ENCODE peak calls at places on chromosomes 7 and 10, in ten cellular contexts. One of them, this sample, is unnamed.

GRCh38 chr7:105097619-105098018 is 83.6 kb downstream of the KMT2E start:
- DNase-seq in WTC11: no peak
- DNase-seq in testis: no peak
- DNase-seq in breast epithelium: no peak
- DNase-seq in PC-3: peak
- DNase-seq in cardiac fibroblast: peak
- DNase-seq in GM13977: no peak
- DNase-seq in colonic mucosa: no peak
- DNase-seq in foreskin fibroblast: peak
- DNase-seq in stomach: no peak
- DNase-seq in this sample: no peak

GRCh38 chr10:33334170-33334838 is at the start of gene NRP1:
- DNase-seq in WTC11: peak
- DNase-seq in testis: peak
- DNase-seq in breast epithelium: no peak
- DNase-seq in PC-3: peak
- DNase-seq in cardiac fibroblast: no peak
- DNase-seq in GM13977: peak
- DNase-seq in colonic mucosa: peak
- DNase-seq in foreskin fibroblast: no peak
- DNase-seq in stomach: no peak
- DNase-seq in this sample: peak

GRCh38 chr10:12724782-12725579 is 276.5 kb downstream of the CCDC3 start:
- DNase-seq in WTC11: no peak
- DNase-seq in testis: no peak
- DNase-seq in breast epithelium: no peak
- DNase-seq in PC-3: no peak
- DNase-seq in cardiac fibroblast: no peak
- DNase-seq in GM13977: no peak
- DNase-seq in colonic mucosa: no peak
- DNase-seq in foreskin fibroblast: no peak
- DNase-seq in stomach: no peak
- DNase-seq in this sample: no peak

GRCh38 chr10:42113158-42113450 is 525.3 kb downstream of the ZNF33B start:
- DNase-seq in WTC11: no peak
- DNase-seq in testis: no peak
- DNase-seq in breast epithelium: no peak
- DNase-seq in PC-3: no peak
- DNase-seq in cardiac fibroblast: no peak
- DNase-seq in GM13977: no peak
- DNase-seq in colonic mucosa: no peak
- DNase-seq in foreskin fibroblast: no peak
- DNase-seq in stomach: no peak
- DNase-seq in this sample: no peak

GRCh38 chr7:104943502-104944343 is 70.3 kb upstream of the KMT2E start:
- DNase-seq in WTC11: no peak
- DNase-seq in testis: peak
- DNase-seq in breast epithelium: peak
- DNase-seq in PC-3: no peak
- DNase-seq in cardiac fibroblast: peak
- DNase-seq in GM13977: peak
- DNase-seq in colonic mucosa: peak
- DNase-seq in foreskin fibroblast: no peak
- DNase-seq in stomach: peak
- DNase-seq in this sample: no peak

GRCh38 chr10:409403-410040 is 274.3 kb downstream of the ZMYND11 start:
- DNase-seq in WTC11: no peak
- DNase-seq in testis: no peak
- DNase-seq in breast epithelium: no peak
- DNase-seq in PC-3: no peak
- DNase-seq in cardiac fibroblast: no peak
- DNase-seq in GM13977: no peak
- DNase-seq in colonic mucosa: no peak
- DNase-seq in foreskin fibroblast: no peak
- DNase-seq in stomach: no peak
- DNase-seq in this sample: no peak

GRCh38 chr7:115229401-115230083 is 307.6 kb downstream of the MDFIC start:
- DNase-seq in WTC11: no peak
- DNase-seq in testis: no peak
- DNase-seq in breast epithelium: no peak
- DNase-seq in PC-3: no peak
- DNase-seq in cardiac fibroblast: peak
- DNase-seq in GM13977: no peak
- DNase-seq in colonic mucosa: no peak
- DNase-seq in foreskin fibroblast: no peak
- DNase-seq in stomach: no peak
- DNase-seq in this sample: no peak

GRCh38 chr7:43283706-43284105 is 171.3 kb downstream of the HECW1 start:
- DNase-seq in WTC11: no peak
- DNase-seq in testis: no peak
- DNase-seq in breast epithelium: no peak
- DNase-seq in PC-3: no peak
- DNase-seq in cardiac fibroblast: no peak
- DNase-seq in GM13977: no peak
- DNase-seq in colonic mucosa: no peak
- DNase-seq in foreskin fibroblast: no peak
- DNase-seq in stomach: no peak
- DNase-seq in this sample: no peak

GRCh38 chr10:49091450-49092210 is 23.7 kb downstream of the VSTM4 start:
- DNase-seq in WTC11: no peak
- DNase-seq in testis: no peak
- DNase-seq in breast epithelium: no peak
- DNase-seq in PC-3: no peak
- DNase-seq in cardiac fibroblast: no peak
- DNase-seq in GM13977: no peak
- DNase-seq in colonic mucosa: no peak
- DNase-seq in foreskin fibroblast: no peak
- DNase-seq in stomach: no peak
- DNase-seq in this sample: no peak

GRCh38 chr7:28811003-28811402 is 147.1 kb downstream of the TRIL start:
- DNase-seq in WTC11: no peak
- DNase-seq in testis: no peak
- DNase-seq in breast epithelium: no peak
- DNase-seq in PC-3: no peak
- DNase-seq in cardiac fibroblast: no peak
- DNase-seq in GM13977: no peak
- DNase-seq in colonic mucosa: no peak
- DNase-seq in foreskin fibroblast: no peak
- DNase-seq in stomach: no peak
- DNase-seq in this sample: no peak

GRCh38 chr7:101237206-101238067 is at the start of gene CLDN15:
- DNase-seq in WTC11: no peak
- DNase-seq in testis: peak
- DNase-seq in breast epithelium: no peak
- DNase-seq in PC-3: no peak
- DNase-seq in cardiac fibroblast: peak
- DNase-seq in GM13977: no peak
- DNase-seq in colonic mucosa: peak
- DNase-seq in foreskin fibroblast: no peak
- DNase-seq in stomach: no peak
- DNase-seq in this sample: no peak

GRCh38 chr7:45259966-45260646 is 102.5 kb downstream of the RAMP3 start:
- DNase-seq in WTC11: peak
- DNase-seq in testis: peak
- DNase-seq in breast epithelium: no peak
- DNase-seq in PC-3: peak
- DNase-seq in cardiac fibroblast: peak
- DNase-seq in GM13977: peak
- DNase-seq in colonic mucosa: peak
- DNase-seq in foreskin fibroblast: no peak
- DNase-seq in stomach: peak
- DNase-seq in this sample: peak

GRCh38 chr7:133053321-133053891 is 28.5 kb downstream of the CHCHD3 start:
- DNase-seq in WTC11: no peak
- DNase-seq in testis: no peak
- DNase-seq in breast epithelium: no peak
- DNase-seq in PC-3: peak
- DNase-seq in cardiac fibroblast: peak
- DNase-seq in GM13977: peak
- DNase-seq in colonic mucosa: no peak
- DNase-seq in foreskin fibroblast: peak
- DNase-seq in stomach: no peak
- DNase-seq in this sample: no peak

GRCh38 chr10:25497281-25497680 is 322.5 kb downstream of the GPR158 start:
- DNase-seq in WTC11: no peak
- DNase-seq in testis: no peak
- DNase-seq in breast epithelium: no peak
- DNase-seq in PC-3: no peak
- DNase-seq in cardiac fibroblast: peak
- DNase-seq in GM13977: no peak
- DNase-seq in colonic mucosa: no peak
- DNase-seq in foreskin fibroblast: no peak
- DNase-seq in stomach: no peak
- DNase-seq in this sample: no peak

GRCh38 chr10:72875250-72876055 is 18.1 kb upstream of the OIT3 start:
- DNase-seq in WTC11: no peak
- DNase-seq in testis: no peak
- DNase-seq in breast epithelium: no peak
- DNase-seq in PC-3: peak
- DNase-seq in cardiac fibroblast: peak
- DNase-seq in GM13977: peak
- DNase-seq in colonic mucosa: no peak
- DNase-seq in foreskin fibroblast: peak
- DNase-seq in stomach: no peak
- DNase-seq in this sample: no peak

DNA sequence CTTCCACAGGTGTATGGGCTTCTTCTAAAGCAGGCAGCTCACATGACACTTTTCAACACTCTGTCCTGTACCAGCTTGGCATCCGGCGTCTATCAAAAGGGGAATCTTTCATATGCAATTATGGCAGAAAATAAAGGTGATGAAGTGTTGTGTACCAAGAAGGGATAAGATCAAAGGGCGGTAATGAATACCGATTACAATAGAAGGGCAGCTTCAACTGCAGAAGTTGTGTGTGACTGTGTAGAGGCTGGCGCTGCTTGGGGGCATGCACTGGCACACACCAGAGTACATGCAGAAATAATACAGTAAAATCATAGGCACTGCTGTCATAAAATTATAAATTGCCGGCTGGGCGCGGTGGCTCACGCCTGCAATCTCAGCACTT is 744.7 kb downstream of the LRMDA start:
- DNase-seq in WTC11: no peak
- DNase-seq in testis: no peak
- DNase-seq in breast epithelium: no peak
- DNase-seq in PC-3: no peak
- DNase-seq in cardiac fibroblast: no peak
- DNase-seq in GM13977: no peak
- DNase-seq in colonic mucosa: no peak
- DNase-seq in foreskin fibroblast: no peak
- DNase-seq in stomach: no peak
- DNase-seq in this sample: no peak
- TF ChIP-seq CTCF in WTC11: no peak
- TF ChIP-seq CTCF in testis: no peak
- TF ChIP-seq CTCF in breast epithelium: no peak
- TF ChIP-seq CTCF in PC-3: no peak
- TF ChIP-seq CTCF in cardiac fibroblast: no peak
- TF ChIP-seq CTCF in GM13977: no peak
- TF ChIP-seq CTCF in colonic mucosa: no peak
- TF ChIP-seq CTCF in foreskin fibroblast: no peak
- TF ChIP-seq CTCF in stomach: no peak
- TF ChIP-seq CTCF in this sample: no peak

GRCh38 chr10:132728321-132728720 is 57.6 kb downstream of the NKX6-2 start:
- DNase-seq in WTC11: no peak
- DNase-seq in testis: no peak
- DNase-seq in breast epithelium: no peak
- DNase-seq in PC-3: no peak
- DNase-seq in cardiac fibroblast: no peak
- DNase-seq in GM13977: no peak
- DNase-seq in colonic mucosa: no peak
- DNase-seq in foreskin fibroblast: no peak
- DNase-seq in stomach: no peak
- DNase-seq in this sample: no peak
- TF ChIP-seq CTCF in WTC11: no peak
- TF ChIP-seq CTCF in testis: no peak
- TF ChIP-seq CTCF in breast epithelium: no peak
- TF ChIP-seq CTCF in PC-3: no peak
- TF ChIP-seq CTCF in cardiac fibroblast: no peak
- TF ChIP-seq CTCF in GM13977: no peak
- TF ChIP-seq CTCF in colonic mucosa: no peak
- TF ChIP-seq CTCF in foreskin fibroblast: no peak
- TF ChIP-seq CTCF in stomach: no peak
- TF ChIP-seq CTCF in this sample: no peak

GRCh38 chr7:48105045-48105444 is 16.0 kb downstream of the UPP1 start:
- DNase-seq in WTC11: no peak
- DNase-seq in testis: no peak
- DNase-seq in breast epithelium: no peak
- DNase-seq in PC-3: no peak
- DNase-seq in cardiac fibroblast: no peak
- DNase-seq in GM13977: no peak
- DNase-seq in colonic mucosa: no peak
- DNase-seq in foreskin fibroblast: no peak
- DNase-seq in stomach: no peak
- DNase-seq in this sample: no peak

GRCh38 chr7:48102530-48102929 is 13.5 kb downstream of the UPP1 start:
- DNase-seq in WTC11: no peak
- DNase-seq in testis: no peak
- DNase-seq in breast epithelium: no peak
- DNase-seq in PC-3: no peak
- DNase-seq in cardiac fibroblast: no peak
- DNase-seq in GM13977: no peak
- DNase-seq in colonic mucosa: no peak
- DNase-seq in foreskin fibroblast: no peak
- DNase-seq in stomach: no peak
- DNase-seq in this sample: no peak

GRCh38 chr7:48101352-48101751 is 12.3 kb downstream of the UPP1 start:
- DNase-seq in WTC11: no peak
- DNase-seq in testis: no peak
- DNase-seq in breast epithelium: no peak
- DNase-seq in PC-3: no peak
- DNase-seq in cardiac fibroblast: no peak
- DNase-seq in GM13977: no peak
- DNase-seq in colonic mucosa: no peak
- DNase-seq in foreskin fibroblast: no peak
- DNase-seq in stomach: no peak
- DNase-seq in this sample: no peak

GRCh38 chr7:48099781-48100180 is 10.7 kb downstream of the UPP1 start:
- DNase-seq in WTC11: no peak
- DNase-seq in testis: no peak
- DNase-seq in breast epithelium: no peak
- DNase-seq in PC-3: no peak
- DNase-seq in cardiac fibroblast: no peak
- DNase-seq in GM13977: no peak
- DNase-seq in colonic mucosa: no peak
- DNase-seq in foreskin fibroblast: no peak
- DNase-seq in stomach: no peak
- DNase-seq in this sample: no peak

GRCh38 chr7:48101880-48102448 is 12.9 kb downstream of the UPP1 start:
- DNase-seq in WTC11: peak
- DNase-seq in testis: no peak
- DNase-seq in breast epithelium: no peak
- DNase-seq in PC-3: no peak
- DNase-seq in cardiac fibroblast: no peak
- DNase-seq in GM13977: no peak
- DNase-seq in colonic mucosa: no peak
- DNase-seq in foreskin fibroblast: no peak
- DNase-seq in stomach: no peak
- DNase-seq in this sample: no peak
- TF ChIP-seq CTCF in WTC11: peak
- TF ChIP-seq CTCF in testis: peak
- TF ChIP-seq CTCF in breast epithelium: no peak
- TF ChIP-seq CTCF in PC-3: peak
- TF ChIP-seq CTCF in cardiac fibroblast: peak
- TF ChIP-seq CTCF in GM13977: peak
- TF ChIP-seq CTCF in colonic mucosa: peak
- TF ChIP-seq CTCF in foreskin fibroblast: no peak
- TF ChIP-seq CTCF in stomach: no peak
- TF ChIP-seq CTCF in this sample: peak

GRCh38 chr7:20539201-20539600 is 76.3 kb upstream of the ABCB5 start:
- DNase-seq in WTC11: no peak
- DNase-seq in testis: no peak
- DNase-seq in breast epithelium: no peak
- DNase-seq in PC-3: peak
- DNase-seq in cardiac fibroblast: no peak
- DNase-seq in GM13977: no peak
- DNase-seq in colonic mucosa: no peak
- DNase-seq in foreskin fibroblast: no peak
- DNase-seq in stomach: no peak
- DNase-seq in this sample: no peak
- TF ChIP-seq CTCF in WTC11: peak
- TF ChIP-seq CTCF in testis: no peak
- TF ChIP-seq CTCF in breast epithelium: no peak
- TF ChIP-seq CTCF in PC-3: peak
- TF ChIP-seq CTCF in cardiac fibroblast: peak
- TF ChIP-seq CTCF in GM13977: no peak
- TF ChIP-seq CTCF in colonic mucosa: no peak
- TF ChIP-seq CTCF in foreskin fibroblast: no peak
- TF ChIP-seq CTCF in stomach: no peak
- TF ChIP-seq CTCF in this sample: peak